ENCODE peak calls at places on chromosomes 6 and 20, in eight cellular contexts. One of them, this sample, is unnamed.

GRCh38 chr20:41411458-41411857 is 44.8 kb upstream of the EMILIN3 start:
- DNase-seq in activated CD8-positive, alpha-beta T cell treated with anti-CD3 and anti-CD28 coated beads for 36 hours: no peak
- DNase-seq in B cell: no peak
- DNase-seq in Calu3: no peak
- DNase-seq in fibroblast of the aortic adventitia: peak
- DNase-seq in AG04450: no peak
- DNase-seq in uterus: no peak
- DNase-seq in dorsolateral prefrontal cortex: no peak
- DNase-seq in this sample: no peak

GRCh38 chr6:18226451-18226850 is 37.9 kb downstream of the DEK start:
- DNase-seq in activated CD8-positive, alpha-beta T cell treated with anti-CD3 and anti-CD28 coated beads for 36 hours: no peak
- DNase-seq in B cell: no peak
- DNase-seq in Calu3: no peak
- DNase-seq in fibroblast of the aortic adventitia: peak
- DNase-seq in AG04450: peak
- DNase-seq in uterus: no peak
- DNase-seq in dorsolateral prefrontal cortex: no peak
- DNase-seq in this sample: no peak

GRCh38 chr20:56779452-56780143 is 150.5 kb downstream of the TFAP2C start:
- DNase-seq in activated CD8-positive, alpha-beta T cell treated with anti-CD3 and anti-CD28 coated beads for 36 hours: no peak
- DNase-seq in B cell: no peak
- DNase-seq in Calu3: no peak
- DNase-seq in fibroblast of the aortic adventitia: no peak
- DNase-seq in AG04450: no peak
- DNase-seq in uterus: no peak
- DNase-seq in dorsolateral prefrontal cortex: no peak
- DNase-seq in this sample: no peak

GRCh38 chr20:56359212-56360132 is 698 bp downstream of the FAM210B start:
- DNase-seq in activated CD8-positive, alpha-beta T cell treated with anti-CD3 and anti-CD28 coated beads for 36 hours: peak
- DNase-seq in B cell: no peak
- DNase-seq in Calu3: peak
- DNase-seq in fibroblast of the aortic adventitia: peak
- DNase-seq in AG04450: peak
- DNase-seq in uterus: peak
- DNase-seq in dorsolateral prefrontal cortex: no peak
- DNase-seq in this sample: no peak

GRCh38 chr6:43842964-43843645 is 73.1 kb downstream of the VEGFA start:
- DNase-seq in activated CD8-positive, alpha-beta T cell treated with anti-CD3 and anti-CD28 coated beads for 36 hours: no peak
- DNase-seq in B cell: no peak
- DNase-seq in Calu3: no peak
- DNase-seq in fibroblast of the aortic adventitia: no peak
- DNase-seq in AG04450: no peak
- DNase-seq in uterus: no peak
- DNase-seq in dorsolateral prefrontal cortex: no peak
- DNase-seq in this sample: no peak

GRCh38 chr6:165715428-165715827 is 52.4 kb upstream of the PDE10A start:
- DNase-seq in activated CD8-positive, alpha-beta T cell treated with anti-CD3 and anti-CD28 coated beads for 36 hours: no peak
- DNase-seq in B cell: no peak
- DNase-seq in Calu3: no peak
- DNase-seq in fibroblast of the aortic adventitia: no peak
- DNase-seq in AG04450: no peak
- DNase-seq in uterus: no peak
- DNase-seq in dorsolateral prefrontal cortex: no peak
- DNase-seq in this sample: no peak

GRCh38 chr20:41499961-41500725 is 118.0 kb downstream of the CHD6 start:
- DNase-seq in activated CD8-positive, alpha-beta T cell treated with anti-CD3 and anti-CD28 coated beads for 36 hours: no peak
- DNase-seq in B cell: no peak
- DNase-seq in Calu3: no peak
- DNase-seq in fibroblast of the aortic adventitia: no peak
- DNase-seq in AG04450: no peak
- DNase-seq in uterus: no peak
- DNase-seq in dorsolateral prefrontal cortex: no peak
- DNase-seq in this sample: no peak

GRCh38 chr6:30480536-30481156 is 8.7 kb upstream of the HLA-E start:
- DNase-seq in activated CD8-positive, alpha-beta T cell treated with anti-CD3 and anti-CD28 coated beads for 36 hours: peak
- DNase-seq in B cell: no peak
- DNase-seq in Calu3: peak
- DNase-seq in fibroblast of the aortic adventitia: no peak
- DNase-seq in AG04450: no peak
- DNase-seq in uterus: no peak
- DNase-seq in dorsolateral prefrontal cortex: no peak
- DNase-seq in this sample: no peak

DNA sequence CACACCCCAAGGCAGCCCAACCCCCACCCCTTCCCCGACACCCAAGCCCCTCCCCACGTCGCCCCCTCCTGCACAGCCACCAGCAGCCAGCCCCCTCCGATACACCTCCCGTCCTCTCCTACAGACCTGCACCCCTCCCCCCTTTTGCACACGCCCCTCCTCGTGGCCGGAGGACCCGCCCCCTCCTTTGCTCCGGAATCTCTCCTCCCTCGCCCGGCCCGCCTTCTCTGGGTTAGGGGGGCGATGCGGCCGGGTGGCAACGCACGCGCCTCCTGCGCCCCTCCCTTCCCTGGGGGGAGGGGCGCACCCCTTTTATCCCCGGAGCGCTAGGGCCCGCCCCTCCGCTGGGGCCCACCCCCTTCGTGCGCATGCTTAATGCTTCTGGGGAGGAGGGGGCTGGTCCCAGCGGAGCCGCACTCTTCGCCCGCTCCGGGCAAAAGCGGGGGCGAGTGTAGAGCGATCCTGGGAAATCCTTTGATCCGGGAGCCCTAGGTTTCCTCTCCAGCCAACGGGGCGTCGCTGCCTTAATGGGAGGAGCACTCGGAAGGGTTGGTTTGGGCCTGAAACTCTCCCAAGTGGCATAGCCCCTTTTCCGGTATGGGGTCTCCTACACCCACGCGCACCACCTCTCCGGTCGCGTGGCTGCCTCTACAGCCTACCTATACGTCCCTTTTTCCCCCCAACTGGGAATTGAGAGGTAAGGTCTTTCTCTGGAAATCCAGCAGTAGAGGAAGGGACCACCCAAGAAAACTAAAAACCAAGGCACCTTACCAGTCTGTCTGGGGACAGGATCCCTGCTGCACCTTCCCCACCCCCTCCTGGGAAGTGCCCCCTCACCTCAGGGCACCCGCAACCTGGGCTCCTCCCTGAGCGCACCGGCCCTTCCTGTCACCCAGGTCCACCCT is 1.9 kb downstream of the SOX12 start:
- DNase-seq in activated CD8-positive, alpha-beta T cell treated with anti-CD3 and anti-CD28 coated beads for 36 hours: peak
- DNase-seq in B cell: peak
- DNase-seq in Calu3: peak
- DNase-seq in fibroblast of the aortic adventitia: peak
- DNase-seq in AG04450: peak
- DNase-seq in uterus: peak
- DNase-seq in dorsolateral prefrontal cortex: peak
- DNase-seq in this sample: peak
- TF ChIP-seq CTCF in activated CD8-positive, alpha-beta T cell treated with anti-CD3 and anti-CD28 coated beads for 36 hours: no peak
- TF ChIP-seq CTCF in B cell: no peak
- TF ChIP-seq CTCF in Calu3: no peak
- TF ChIP-seq CTCF in fibroblast of the aortic adventitia: no peak
- TF ChIP-seq CTCF in AG04450: no peak
- TF ChIP-seq CTCF in uterus: no peak
- TF ChIP-seq CTCF in dorsolateral prefrontal cortex: no peak
- TF ChIP-seq CTCF in this sample: no peak

GRCh38 chr6:160073272-160073671 is 48.3 kb upstream of the SLC22A1 start:
- DNase-seq in activated CD8-positive, alpha-beta T cell treated with anti-CD3 and anti-CD28 coated beads for 36 hours: no peak
- DNase-seq in B cell: no peak
- DNase-seq in Calu3: no peak
- DNase-seq in fibroblast of the aortic adventitia: no peak
- DNase-seq in AG04450: no peak
- DNase-seq in uterus: no peak
- DNase-seq in dorsolateral prefrontal cortex: no peak
- DNase-seq in this sample: no peak

GRCh38 chr6:160070427-160070826 is 51.2 kb upstream of the SLC22A1 start:
- DNase-seq in activated CD8-positive, alpha-beta T cell treated with anti-CD3 and anti-CD28 coated beads for 36 hours: no peak
- DNase-seq in B cell: no peak
- DNase-seq in Calu3: no peak
- DNase-seq in fibroblast of the aortic adventitia: no peak
- DNase-seq in AG04450: no peak
- DNase-seq in uterus: no peak
- DNase-seq in dorsolateral prefrontal cortex: no peak
- DNase-seq in this sample: no peak

GRCh38 chr6:160069459-160069858 is 52.2 kb upstream of the SLC22A1 start:
- DNase-seq in activated CD8-positive, alpha-beta T cell treated with anti-CD3 and anti-CD28 coated beads for 36 hours: no peak
- DNase-seq in B cell: no peak
- DNase-seq in Calu3: no peak
- DNase-seq in fibroblast of the aortic adventitia: no peak
- DNase-seq in AG04450: no peak
- DNase-seq in uterus: no peak
- DNase-seq in dorsolateral prefrontal cortex: no peak
- DNase-seq in this sample: no peak

GRCh38 chr6:160070831-160071230 is 50.8 kb upstream of the SLC22A1 start:
- DNase-seq in activated CD8-positive, alpha-beta T cell treated with anti-CD3 and anti-CD28 coated beads for 36 hours: no peak
- DNase-seq in B cell: no peak
- DNase-seq in Calu3: no peak
- DNase-seq in fibroblast of the aortic adventitia: no peak
- DNase-seq in AG04450: no peak
- DNase-seq in uterus: no peak
- DNase-seq in dorsolateral prefrontal cortex: no peak
- DNase-seq in this sample: no peak

GRCh38 chr6:160071805-160072687 is 49.6 kb upstream of the SLC22A1 start:
- DNase-seq in activated CD8-positive, alpha-beta T cell treated with anti-CD3 and anti-CD28 coated beads for 36 hours: no peak
- DNase-seq in B cell: no peak
- DNase-seq in Calu3: no peak
- DNase-seq in fibroblast of the aortic adventitia: no peak
- DNase-seq in AG04450: no peak
- DNase-seq in uterus: no peak
- DNase-seq in dorsolateral prefrontal cortex: no peak
- DNase-seq in this sample: no peak
- TF ChIP-seq CTCF in activated CD8-positive, alpha-beta T cell treated with anti-CD3 and anti-CD28 coated beads for 36 hours: no peak
- TF ChIP-seq CTCF in B cell: no peak
- TF ChIP-seq CTCF in Calu3: peak
- TF ChIP-seq CTCF in fibroblast of the aortic adventitia: no peak
- TF ChIP-seq CTCF in AG04450: peak
- TF ChIP-seq CTCF in uterus: no peak
- TF ChIP-seq CTCF in dorsolateral prefrontal cortex: no peak
- TF ChIP-seq CTCF in this sample: peak

GRCh38 chr6:34151321-34152041 is 5.6 kb upstream of the GRM4 start:
- DNase-seq in activated CD8-positive, alpha-beta T cell treated with anti-CD3 and anti-CD28 coated beads for 36 hours: no peak
- DNase-seq in B cell: peak
- DNase-seq in Calu3: peak
- DNase-seq in fibroblast of the aortic adventitia: no peak
- DNase-seq in AG04450: no peak
- DNase-seq in uterus: no peak
- DNase-seq in dorsolateral prefrontal cortex: peak
- DNase-seq in this sample: no peak
- TF ChIP-seq CTCF in activated CD8-positive, alpha-beta T cell treated with anti-CD3 and anti-CD28 coated beads for 36 hours: no peak
- TF ChIP-seq CTCF in B cell: no peak
- TF ChIP-seq CTCF in Calu3: peak
- TF ChIP-seq CTCF in fibroblast of the aortic adventitia: no peak
- TF ChIP-seq CTCF in AG04450: no peak
- TF ChIP-seq CTCF in uterus: no peak
- TF ChIP-seq CTCF in dorsolateral prefrontal cortex: no peak
- TF ChIP-seq CTCF in this sample: no peak

DNA sequence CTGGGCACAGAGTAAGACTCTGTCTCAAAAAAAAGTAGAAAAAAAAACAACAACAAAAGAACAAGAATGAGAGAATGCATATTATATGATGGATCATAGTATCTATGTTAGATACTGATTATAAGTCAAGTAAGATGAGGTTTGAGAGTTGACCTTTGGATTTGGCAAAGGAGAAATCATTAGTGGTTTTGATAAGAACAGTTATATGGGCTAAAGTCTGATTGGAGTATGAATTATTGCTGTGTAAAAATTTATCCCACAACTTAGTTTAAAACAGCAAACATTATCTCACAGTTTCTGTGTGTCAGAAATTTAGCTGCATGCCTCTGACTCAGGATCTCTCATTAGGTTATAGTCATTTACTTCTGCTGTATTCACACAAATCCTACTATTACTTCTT is 56.7 kb downstream of the FAM135A start:
- DNase-seq in activated CD8-positive, alpha-beta T cell treated with anti-CD3 and anti-CD28 coated beads for 36 hours: no peak
- DNase-seq in B cell: no peak
- DNase-seq in Calu3: no peak
- DNase-seq in fibroblast of the aortic adventitia: no peak
- DNase-seq in AG04450: no peak
- DNase-seq in uterus: no peak
- DNase-seq in dorsolateral prefrontal cortex: no peak
- DNase-seq in this sample: no peak
- TF ChIP-seq CTCF in activated CD8-positive, alpha-beta T cell treated with anti-CD3 and anti-CD28 coated beads for 36 hours: no peak
- TF ChIP-seq CTCF in B cell: no peak
- TF ChIP-seq CTCF in Calu3: no peak
- TF ChIP-seq CTCF in fibroblast of the aortic adventitia: no peak
- TF ChIP-seq CTCF in AG04450: no peak
- TF ChIP-seq CTCF in uterus: no peak
- TF ChIP-seq CTCF in dorsolateral prefrontal cortex: no peak
- TF ChIP-seq CTCF in this sample: no peak

GRCh38 chr6:136103763-136104311 is 146.3 kb downstream of the MTFR2 start:
- DNase-seq in activated CD8-positive, alpha-beta T cell treated with anti-CD3 and anti-CD28 coated beads for 36 hours: no peak
- DNase-seq in B cell: no peak
- DNase-seq in Calu3: no peak
- DNase-seq in fibroblast of the aortic adventitia: peak
- DNase-seq in AG04450: no peak
- DNase-seq in uterus: peak
- DNase-seq in dorsolateral prefrontal cortex: no peak
- DNase-seq in this sample: no peak
- TF ChIP-seq CTCF in activated CD8-positive, alpha-beta T cell treated with anti-CD3 and anti-CD28 coated beads for 36 hours: no peak
- TF ChIP-seq CTCF in B cell: no peak
- TF ChIP-seq CTCF in Calu3: no peak
- TF ChIP-seq CTCF in fibroblast of the aortic adventitia: no peak
- TF ChIP-seq CTCF in AG04450: no peak
- TF ChIP-seq CTCF in uterus: no peak
- TF ChIP-seq CTCF in dorsolateral prefrontal cortex: no peak
- TF ChIP-seq CTCF in this sample: no peak

DNA sequence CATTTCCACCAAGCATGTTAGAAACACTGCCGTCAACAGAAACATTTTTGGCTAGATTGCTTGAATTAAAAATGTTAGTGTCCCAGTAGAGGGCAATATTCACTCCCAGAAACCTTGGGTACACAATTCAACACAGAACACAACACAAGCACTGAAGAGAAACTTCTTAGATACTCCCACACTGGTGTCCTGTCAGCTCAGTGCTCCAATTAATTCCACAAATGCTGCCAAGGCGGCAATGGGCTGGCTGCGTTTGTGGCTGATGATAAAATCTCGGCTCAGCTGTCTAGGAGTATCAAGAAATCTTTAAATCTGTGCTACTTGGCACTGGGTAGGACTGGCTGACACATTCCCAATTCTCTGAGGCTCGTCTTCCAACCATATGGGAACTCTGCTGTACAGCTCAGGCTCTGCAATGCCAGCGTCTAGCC is 39.3 kb downstream of the BEND3 start:
- DNase-seq in activated CD8-positive, alpha-beta T cell treated with anti-CD3 and anti-CD28 coated beads for 36 hours: no peak
- DNase-seq in B cell: no peak
- DNase-seq in Calu3: no peak
- DNase-seq in fibroblast of the aortic adventitia: peak
- DNase-seq in AG04450: no peak
- DNase-seq in uterus: no peak
- DNase-seq in dorsolateral prefrontal cortex: peak
- DNase-seq in this sample: peak
- TF ChIP-seq CTCF in activated CD8-positive, alpha-beta T cell treated with anti-CD3 and anti-CD28 coated beads for 36 hours: no peak
- TF ChIP-seq CTCF in B cell: no peak
- TF ChIP-seq CTCF in Calu3: no peak
- TF ChIP-seq CTCF in fibroblast of the aortic adventitia: peak
- TF ChIP-seq CTCF in AG04450: peak
- TF ChIP-seq CTCF in uterus: no peak
- TF ChIP-seq CTCF in dorsolateral prefrontal cortex: peak
- TF ChIP-seq CTCF in this sample: peak

This sample was measured in GM20000.